ENCODE peak calls at places on chromosomes 4 and X, in eight cellular contexts. One of them, this sample, is unnamed.

GRCh38 chr4:112735474-112735951 is 98.6 kb downstream of the LARP7 start:
- DNase-seq in A549: no peak
- DNase-seq in HepG2: no peak
- DNase-seq in ovary: no peak
- DNase-seq in AG04450: no peak
- DNase-seq in cardiac muscle cell: no peak
- DNase-seq in adrenal gland: no peak
- DNase-seq in mammary epithelial cell: no peak
- DNase-seq in this sample: no peak

GRCh38 chr4:189143255-189143654 is 797.4 kb upstream of the FRG1 start:
- DNase-seq in A549: peak; percentile 23
- DNase-seq in HepG2: no peak
- DNase-seq in ovary: no peak
- DNase-seq in AG04450: no peak
- DNase-seq in cardiac muscle cell: no peak
- DNase-seq in adrenal gland: no peak
- DNase-seq in mammary epithelial cell: peak; percentile 100
- DNase-seq in this sample: peak; percentile 87

GRCh38 chr4:69649629-69650028 is 3.4 kb downstream of the UGT2A1 start:
- DNase-seq in A549: no peak
- DNase-seq in HepG2: no peak
- DNase-seq in ovary: no peak
- DNase-seq in AG04450: no peak
- DNase-seq in cardiac muscle cell: no peak
- DNase-seq in adrenal gland: no peak
- DNase-seq in mammary epithelial cell: peak; percentile 6
- DNase-seq in this sample: no peak

GRCh38 chr4:13700196-13701140 is 72.9 kb upstream of the BOD1L1 start:
- DNase-seq in A549: no peak
- DNase-seq in HepG2: no peak
- DNase-seq in ovary: no peak
- DNase-seq in AG04450: peak; percentile 59
- DNase-seq in cardiac muscle cell: peak; percentile 12
- DNase-seq in adrenal gland: no peak
- DNase-seq in mammary epithelial cell: peak; percentile 88
- DNase-seq in this sample: no peak

GRCh38 chr4:83231620-83232056 is 53.0 kb downstream of the COQ2 start:
- DNase-seq in A549: no peak
- DNase-seq in HepG2: peak; percentile 60
- DNase-seq in ovary: no peak
- DNase-seq in AG04450: no peak
- DNase-seq in cardiac muscle cell: peak; percentile 28
- DNase-seq in adrenal gland: no peak
- DNase-seq in mammary epithelial cell: peak; percentile 82
- DNase-seq in this sample: no peak

GRCh38 chr4:165517216-165517615 is 138.4 kb downstream of the CPE start:
- DNase-seq in A549: no peak
- DNase-seq in HepG2: no peak
- DNase-seq in ovary: no peak
- DNase-seq in AG04450: no peak
- DNase-seq in cardiac muscle cell: no peak
- DNase-seq in adrenal gland: no peak
- DNase-seq in mammary epithelial cell: peak; percentile 63
- DNase-seq in this sample: peak; percentile 11

GRCh38 chrX:47191331-47191730 is 2.3 kb upstream of the UBA1 start:
- DNase-seq in A549: no peak
- DNase-seq in HepG2: no peak
- DNase-seq in ovary: no peak
- DNase-seq in AG04450: no peak
- DNase-seq in cardiac muscle cell: no peak
- DNase-seq in adrenal gland: no peak
- DNase-seq in mammary epithelial cell: peak; percentile 66
- DNase-seq in this sample: peak; percentile 45

GRCh38 chr4:123661080-123661737 is 264.6 kb downstream of the SPRY1 start:
- DNase-seq in A549: peak; percentile 10
- DNase-seq in HepG2: no peak
- DNase-seq in ovary: no peak
- DNase-seq in AG04450: no peak
- DNase-seq in cardiac muscle cell: peak; percentile 57
- DNase-seq in adrenal gland: no peak
- DNase-seq in mammary epithelial cell: no peak
- DNase-seq in this sample: peak; percentile 37

GRCh38 chr4:106421441-106422296 is 53.1 kb upstream of the GIMD1 start:
- DNase-seq in A549: no peak
- DNase-seq in HepG2: peak; percentile 50
- DNase-seq in ovary: no peak
- DNase-seq in AG04450: no peak
- DNase-seq in cardiac muscle cell: peak; percentile 1
- DNase-seq in adrenal gland: no peak
- DNase-seq in mammary epithelial cell: peak; percentile 24
- DNase-seq in this sample: peak; percentile 7

GRCh38 chrX:69618803-69619202 is 2.9 kb downstream of the EDA start:
- DNase-seq in A549: no peak
- DNase-seq in HepG2: peak; percentile 19
- DNase-seq in ovary: peak; percentile 16
- DNase-seq in AG04450: no peak
- DNase-seq in cardiac muscle cell: peak; percentile 47
- DNase-seq in adrenal gland: peak; percentile 43
- DNase-seq in mammary epithelial cell: no peak
- DNase-seq in this sample: no peak

GRCh38 chr4:16122225-16122624 is 38.4 kb upstream of the PROM1 start:
- DNase-seq in A549: no peak
- DNase-seq in HepG2: no peak
- DNase-seq in ovary: no peak
- DNase-seq in AG04450: no peak
- DNase-seq in cardiac muscle cell: no peak
- DNase-seq in adrenal gland: no peak
- DNase-seq in mammary epithelial cell: no peak
- DNase-seq in this sample: no peak
- H3K27ac ChIP-seq in A549: no peak overlapping the region
- H3K27ac ChIP-seq in HepG2: no peak overlapping the region
- H3K27ac ChIP-seq in ovary: no peak overlapping the region
- H3K27ac ChIP-seq in AG04450: no peak overlapping the region
- H3K27ac ChIP-seq in cardiac muscle cell: no peak overlapping the region
- H3K27ac ChIP-seq in adrenal gland: no peak overlapping the region
- H3K27ac ChIP-seq in mammary epithelial cell: no peak overlapping the region
- H3K27ac ChIP-seq in this sample: no peak overlapping the region

GRCh38 chrX:150224676-150225075 is 138.4 kb upstream of the MAMLD1 start:
- DNase-seq in A549: no peak
- DNase-seq in HepG2: no peak
- DNase-seq in ovary: no peak
- DNase-seq in AG04450: no peak
- DNase-seq in cardiac muscle cell: no peak
- DNase-seq in adrenal gland: no peak
- DNase-seq in mammary epithelial cell: no peak
- DNase-seq in this sample: no peak
- H3K27ac ChIP-seq in A549: no peak overlapping the region
- H3K27ac ChIP-seq in HepG2: no peak overlapping the region
- H3K27ac ChIP-seq in ovary: no peak overlapping the region
- H3K27ac ChIP-seq in AG04450: no peak overlapping the region
- H3K27ac ChIP-seq in cardiac muscle cell: no peak overlapping the region
- H3K27ac ChIP-seq in adrenal gland: no peak overlapping the region
- H3K27ac ChIP-seq in mammary epithelial cell: no peak overlapping the region
- H3K27ac ChIP-seq in this sample: no peak overlapping the region

GRCh38 chr4:173478136-173478860 is 51.7 kb downstream of the HAND2 start:
- DNase-seq in A549: no peak
- DNase-seq in HepG2: no peak
- DNase-seq in ovary: no peak
- DNase-seq in AG04450: no peak
- DNase-seq in cardiac muscle cell: no peak
- DNase-seq in adrenal gland: no peak
- DNase-seq in mammary epithelial cell: no peak
- DNase-seq in this sample: no peak
- H3K27ac ChIP-seq in A549: no peak overlapping the region
- H3K27ac ChIP-seq in HepG2: no peak overlapping the region
- H3K27ac ChIP-seq in ovary: no peak overlapping the region
- H3K27ac ChIP-seq in AG04450: no peak overlapping the region
- H3K27ac ChIP-seq in cardiac muscle cell: peak overlapping the region; percentile 23
- H3K27ac ChIP-seq in adrenal gland: no peak overlapping the region
- H3K27ac ChIP-seq in mammary epithelial cell: no peak overlapping the region
- H3K27ac ChIP-seq in this sample: no peak overlapping the region

DNA sequence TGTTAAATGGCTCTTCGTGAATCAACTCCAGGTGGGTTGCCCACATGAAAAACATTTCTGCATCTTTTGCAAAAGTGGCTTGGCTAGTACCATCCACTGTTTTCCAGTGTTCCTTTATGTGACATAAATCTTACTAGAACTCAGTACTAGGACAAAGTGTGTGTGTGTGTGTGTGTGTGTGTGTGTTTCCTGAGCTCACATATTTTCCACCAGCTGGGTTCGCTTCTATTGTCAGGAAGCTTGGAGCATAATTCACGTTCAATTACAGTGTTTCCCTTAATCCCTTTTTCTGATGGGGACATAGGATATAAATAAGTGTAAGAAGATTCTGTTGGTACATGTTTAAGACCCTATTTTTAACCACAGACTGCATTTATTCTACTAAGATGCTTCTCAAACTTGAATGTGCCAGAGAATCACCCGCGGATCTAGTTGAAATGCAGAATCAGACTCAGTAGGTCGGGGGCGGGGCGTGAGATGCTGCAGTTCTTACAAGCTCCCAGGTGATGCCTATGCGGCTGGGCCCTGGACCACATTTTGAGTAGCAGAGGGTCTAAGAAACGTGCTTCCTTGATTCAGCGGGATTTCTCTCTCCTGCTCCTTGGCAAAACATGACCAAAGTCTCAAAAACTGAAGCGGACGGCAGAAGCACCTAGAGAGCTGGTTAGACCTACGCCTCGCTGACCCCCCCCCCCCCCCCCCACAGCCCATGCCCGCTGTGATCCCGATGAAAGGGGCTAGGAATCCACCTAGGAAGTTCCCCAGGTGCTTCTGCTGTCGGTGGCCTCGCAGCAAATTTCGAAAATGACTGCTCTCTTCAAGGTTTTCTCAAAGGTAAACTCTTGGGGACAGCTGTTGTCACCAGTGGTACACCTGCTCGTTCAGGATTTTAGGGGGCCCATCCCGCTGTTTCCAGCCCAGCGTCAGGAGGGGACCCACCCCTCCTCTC is 823 bp downstream of the CD99L2 start:
- DNase-seq in A549: peak; percentile 24
- DNase-seq in HepG2: no peak
- DNase-seq in ovary: no peak
- DNase-seq in AG04450: no peak
- DNase-seq in cardiac muscle cell: peak; percentile 40
- DNase-seq in adrenal gland: peak; percentile 21
- DNase-seq in mammary epithelial cell: peak; percentile 27
- DNase-seq in this sample: peak; percentile 3
- H3K27ac ChIP-seq in A549: peak overlapping the region; percentile 96
- H3K27ac ChIP-seq in HepG2: no peak overlapping the region
- H3K27ac ChIP-seq in ovary: no peak overlapping the region
- H3K27ac ChIP-seq in AG04450: no peak overlapping the region
- H3K27ac ChIP-seq in cardiac muscle cell: peak overlapping the region; percentile 84
- H3K27ac ChIP-seq in adrenal gland: no peak overlapping the region
- H3K27ac ChIP-seq in mammary epithelial cell: peak overlapping the region; percentile 72
- H3K27ac ChIP-seq in this sample: peak overlapping the region; percentile 59

DNA sequence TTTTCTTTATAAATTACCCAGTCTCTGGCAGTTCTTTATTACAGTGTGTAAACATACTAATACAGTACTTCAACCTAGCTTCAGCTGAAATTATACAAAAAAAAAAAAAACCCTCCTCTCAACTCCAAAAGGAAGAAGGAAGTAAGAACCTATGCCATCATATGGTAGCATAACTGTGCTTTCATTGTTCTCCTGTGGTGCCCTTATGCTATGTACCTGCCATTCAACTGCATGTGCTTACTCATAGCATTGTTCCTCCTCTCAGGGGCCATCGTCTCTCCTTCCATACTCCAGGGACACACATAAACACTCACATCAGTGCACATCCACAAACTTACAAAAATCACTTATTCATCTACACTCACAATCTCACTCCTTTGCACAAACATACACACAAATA is 470.1 kb upstream of the HS3ST1 start:
- DNase-seq in A549: no peak
- DNase-seq in HepG2: no peak
- DNase-seq in ovary: no peak
- DNase-seq in AG04450: no peak
- DNase-seq in cardiac muscle cell: no peak
- DNase-seq in adrenal gland: no peak
- DNase-seq in mammary epithelial cell: no peak
- DNase-seq in this sample: no peak
- H3K27ac ChIP-seq in A549: no peak overlapping the region
- H3K27ac ChIP-seq in HepG2: no peak overlapping the region
- H3K27ac ChIP-seq in ovary: no peak overlapping the region
- H3K27ac ChIP-seq in AG04450: no peak overlapping the region
- H3K27ac ChIP-seq in cardiac muscle cell: no peak overlapping the region
- H3K27ac ChIP-seq in adrenal gland: no peak overlapping the region
- H3K27ac ChIP-seq in mammary epithelial cell: no peak overlapping the region
- H3K27ac ChIP-seq in this sample: no peak overlapping the region

GRCh38 chr4:84498203-84499026 is 677 bp downstream of the NKX6-1 start:
- DNase-seq in A549: peak; percentile 9
- DNase-seq in HepG2: no peak
- DNase-seq in ovary: peak; percentile 35
- DNase-seq in AG04450: no peak
- DNase-seq in cardiac muscle cell: peak; percentile 35
- DNase-seq in adrenal gland: peak; percentile 22
- DNase-seq in mammary epithelial cell: peak; percentile 24
- DNase-seq in this sample: peak; percentile 14
- H3K27ac ChIP-seq in A549: peak overlapping the region; percentile 72
- H3K27ac ChIP-seq in HepG2: no peak overlapping the region
- H3K27ac ChIP-seq in ovary: no peak overlapping the region
- H3K27ac ChIP-seq in AG04450: no peak overlapping the region
- H3K27ac ChIP-seq in cardiac muscle cell: no peak overlapping the region
- H3K27ac ChIP-seq in adrenal gland: no peak overlapping the region
- H3K27ac ChIP-seq in mammary epithelial cell: no peak overlapping the region
- H3K27ac ChIP-seq in this sample: no peak overlapping the region

GRCh38 chrX:139078761-139079160 is 367.2 kb upstream of the FGF13 start:
- DNase-seq in A549: no peak
- DNase-seq in HepG2: no peak
- DNase-seq in ovary: no peak
- DNase-seq in AG04450: no peak
- DNase-seq in cardiac muscle cell: no peak
- DNase-seq in adrenal gland: no peak
- DNase-seq in mammary epithelial cell: no peak
- DNase-seq in this sample: no peak
- H3K27ac ChIP-seq in A549: no peak overlapping the region
- H3K27ac ChIP-seq in HepG2: no peak overlapping the region
- H3K27ac ChIP-seq in ovary: no peak overlapping the region
- H3K27ac ChIP-seq in AG04450: no peak overlapping the region
- H3K27ac ChIP-seq in cardiac muscle cell: no peak overlapping the region
- H3K27ac ChIP-seq in adrenal gland: no peak overlapping the region
- H3K27ac ChIP-seq in mammary epithelial cell: no peak overlapping the region
- H3K27ac ChIP-seq in this sample: no peak overlapping the region

DNA sequence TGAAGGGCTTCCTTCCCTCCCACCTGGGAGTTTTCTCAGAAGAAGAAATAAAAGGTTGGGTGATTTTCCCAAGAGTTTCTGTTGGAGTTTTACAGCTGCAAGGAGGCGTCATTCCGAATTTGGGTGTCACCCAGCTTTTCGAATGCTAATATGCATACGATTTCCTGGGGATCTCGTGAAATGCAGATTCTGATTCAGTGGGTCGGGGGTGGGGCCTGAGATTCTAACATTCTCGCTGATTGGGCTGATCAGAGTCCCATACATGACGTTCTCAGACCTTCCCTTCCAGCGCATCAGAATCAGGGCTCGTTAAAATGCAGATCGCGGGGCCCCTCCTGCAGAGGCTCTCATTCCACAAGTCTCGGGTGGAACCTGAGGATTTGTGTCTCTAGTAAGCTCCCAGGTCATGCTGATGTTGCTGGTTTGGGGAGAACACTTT is 125.8 kb upstream of the STX18 start:
- DNase-seq in A549: no peak
- DNase-seq in HepG2: no peak
- DNase-seq in ovary: no peak
- DNase-seq in AG04450: no peak
- DNase-seq in cardiac muscle cell: peak; percentile 27
- DNase-seq in adrenal gland: no peak
- DNase-seq in mammary epithelial cell: no peak
- DNase-seq in this sample: no peak
- H3K27ac ChIP-seq in A549: no peak overlapping the region
- H3K27ac ChIP-seq in HepG2: no peak overlapping the region
- H3K27ac ChIP-seq in ovary: no peak overlapping the region
- H3K27ac ChIP-seq in AG04450: peak overlapping the region; percentile 31
- H3K27ac ChIP-seq in cardiac muscle cell: no peak overlapping the region
- H3K27ac ChIP-seq in adrenal gland: no peak overlapping the region
- H3K27ac ChIP-seq in mammary epithelial cell: no peak overlapping the region
- H3K27ac ChIP-seq in this sample: no peak overlapping the region

This sample was measured in RWPE1.